ENCODE peak calls at places on chromosomes 1 and 21, in five cellular contexts. One of them, this sample, is unnamed.
A peak's percentile ranks its signal among the peaks of the same experiment; 100 is the strongest.

GRCh38 chr1:47690341-47691244 is 252.7 kb downstream of the FOXD2 start:
- DNase-seq in K562: no peak
- DNase-seq in uterus: no peak
- DNase-seq in cardiac muscle cell: no peak
- DNase-seq in adrenal gland: no peak
- DNase-seq in this sample: no peak

GRCh38 chr1:50822035-50822776 is 137.9 kb downstream of the FAF1 start:
- DNase-seq in adrenal gland: no peak
- DNase-seq in K562: no peak
- DNase-seq in uterus: no peak
- DNase-seq in cardiac muscle cell: no peak
- DNase-seq in this sample: no peak

GRCh38 chr21:16992448-16992847 is 520.4 kb upstream of the CXADR start:
- DNase-seq in adrenal gland: no peak
- DNase-seq in uterus: no peak
- DNase-seq in cardiac muscle cell: no peak
- DNase-seq in K562: no peak
- DNase-seq in this sample: no peak

GRCh38 chr1:115326419-115326818 is 11.6 kb downstream of the NGF start:
- DNase-seq in adrenal gland: no peak
- DNase-seq in cardiac muscle cell: no peak
- DNase-seq in uterus: no peak
- DNase-seq in K562: no peak
- DNase-seq in this sample: no peak

GRCh38 chr1:67945733-67946374 is 104.6 kb downstream of the DIRAS3 start:
- DNase-seq in uterus: no peak
- DNase-seq in cardiac muscle cell: peak; percentile 87
- DNase-seq in K562: no peak
- DNase-seq in adrenal gland: no peak
- DNase-seq in this sample: peak; percentile 27

GRCh38 chr1:84436907-84437667 is 38.8 kb downstream of the DNASE2B start:
- DNase-seq in uterus: no peak
- DNase-seq in adrenal gland: no peak
- DNase-seq in cardiac muscle cell: no peak
- DNase-seq in K562: no peak
- DNase-seq in this sample: no peak

GRCh38 chr1:94191216-94191615 is 46.2 kb downstream of the ARHGAP29 start:
- DNase-seq in cardiac muscle cell: no peak
- DNase-seq in K562: no peak
- DNase-seq in uterus: no peak
- DNase-seq in adrenal gland: no peak
- DNase-seq in this sample: no peak

GRCh38 chr1:207424570-207425131 is 29.5 kb upstream of the CR2 start:
- DNase-seq in adrenal gland: no peak
- DNase-seq in cardiac muscle cell: no peak
- DNase-seq in K562: peak; percentile 40
- DNase-seq in uterus: no peak
- DNase-seq in this sample: no peak

GRCh38 chr21:29849735-29850176 is 90.0 kb downstream of the GRIK1 start:
- DNase-seq in K562: peak; percentile 88
- DNase-seq in cardiac muscle cell: peak; percentile 74
- DNase-seq in uterus: no peak
- DNase-seq in adrenal gland: peak; percentile 63
- DNase-seq in this sample: peak; percentile 37

GRCh38 chr1:5599541-5599940 is 392.7 kb downstream of the NPHP4 start:
- DNase-seq in uterus: no peak
- DNase-seq in cardiac muscle cell: no peak
- DNase-seq in K562: no peak
- DNase-seq in adrenal gland: no peak
- DNase-seq in this sample: no peak

GRCh38 chr1:167454929-167455785 is 63.2 kb downstream of the CD247 start:
- DNase-seq in K562: peak; percentile 75
- DNase-seq in cardiac muscle cell: peak; percentile 61
- DNase-seq in uterus: peak; percentile 41
- DNase-seq in adrenal gland: peak; percentile 74
- DNase-seq in this sample: peak; percentile 86

GRCh38 chr1:42195841-42196240 is 31.3 kb upstream of the GUCA2A start:
- DNase-seq in K562: no peak
- DNase-seq in adrenal gland: no peak
- DNase-seq in uterus: no peak
- DNase-seq in cardiac muscle cell: no peak
- DNase-seq in this sample: no peak

GRCh38 chr1:7478797-7479499 is 292.1 kb upstream of the VAMP3 start:
- DNase-seq in K562: no peak
- DNase-seq in uterus: no peak
- DNase-seq in cardiac muscle cell: no peak
- DNase-seq in adrenal gland: peak; percentile 74
- DNase-seq in this sample: peak; percentile 90

GRCh38 chr1:3746784-3747521 is 5.3 kb upstream of the CCDC27 start:
- DNase-seq in adrenal gland: peak; percentile 88
- DNase-seq in K562: peak; percentile 95
- DNase-seq in cardiac muscle cell: peak; percentile 90
- DNase-seq in uterus: peak; percentile 79
- DNase-seq in this sample: peak; percentile 97

GRCh38 chr1:1225238-1225845 is 6.5 kb downstream of the SDF4 start:
- DNase-seq in adrenal gland: no peak
- DNase-seq in uterus: no peak
- DNase-seq in cardiac muscle cell: no peak
- DNase-seq in K562: no peak
- DNase-seq in this sample: no peak

GRCh38 chr1:64983110-64983509 is 16.8 kb upstream of the JAK1 start:
- DNase-seq in uterus: no peak
- DNase-seq in adrenal gland: peak; percentile 66
- DNase-seq in cardiac muscle cell: peak; percentile 12
- DNase-seq in K562: no peak
- DNase-seq in this sample: no peak

GRCh38 chr1:76250317-76250716 is 175.8 kb downstream of the ST6GALNAC3 start:
- DNase-seq in adrenal gland: no peak
- DNase-seq in uterus: no peak
- DNase-seq in K562: no peak
- DNase-seq in cardiac muscle cell: no peak
- DNase-seq in this sample: no peak

GRCh38 chr1:178664278-178664677 is 60.8 kb upstream of the RALGPS2 start:
- DNase-seq in uterus: no peak
- DNase-seq in K562: no peak
- DNase-seq in cardiac muscle cell: no peak
- DNase-seq in adrenal gland: no peak
- DNase-seq in this sample: no peak

GRCh38 chr1:178659789-178660208 is 65.2 kb upstream of the RALGPS2 start:
- DNase-seq in K562: no peak
- DNase-seq in adrenal gland: no peak
- DNase-seq in cardiac muscle cell: no peak
- DNase-seq in uterus: no peak
- DNase-seq in this sample: no peak

GRCh38 chr1:178665579-178665978 is 59.5 kb upstream of the RALGPS2 start:
- DNase-seq in K562: no peak
- DNase-seq in cardiac muscle cell: no peak
- DNase-seq in adrenal gland: no peak
- DNase-seq in uterus: no peak
- DNase-seq in this sample: no peak

GRCh38 chr1:178660484-178660883 is 64.6 kb upstream of the RALGPS2 start:
- DNase-seq in cardiac muscle cell: no peak
- DNase-seq in uterus: no peak
- DNase-seq in K562: no peak
- DNase-seq in adrenal gland: no peak
- DNase-seq in this sample: no peak
- H3K4me3 ChIP-seq in cardiac muscle cell: no peak overlapping the region
- H3K4me3 ChIP-seq in uterus: no peak overlapping the region
- H3K4me3 ChIP-seq in K562: no peak overlapping the region
- H3K4me3 ChIP-seq in adrenal gland: no peak overlapping the region
- H3K4me3 ChIP-seq in this sample: no peak overlapping the region

DNA sequence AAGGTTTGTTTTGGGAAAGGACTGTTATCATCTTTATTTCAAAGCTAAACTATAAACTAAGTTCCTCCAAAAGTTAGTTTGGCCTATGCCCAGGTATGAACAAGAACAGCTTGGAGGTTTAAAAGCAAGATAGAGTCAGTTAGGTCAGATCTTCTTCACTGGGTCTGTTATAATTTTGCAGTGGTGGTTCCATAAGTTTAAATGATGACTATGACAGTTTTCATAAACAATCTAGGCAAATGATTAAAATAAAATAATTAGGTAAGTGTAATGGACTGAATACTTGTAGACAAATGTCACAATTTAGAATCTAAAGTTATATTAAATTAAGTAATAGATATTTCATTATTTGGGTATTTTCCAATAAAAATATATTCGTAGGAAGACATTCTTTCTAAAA is 21.4 kb upstream of the PLA2G5 start:
- DNase-seq in cardiac muscle cell: no peak
- DNase-seq in K562: no peak
- DNase-seq in adrenal gland: no peak
- DNase-seq in uterus: no peak
- DNase-seq in this sample: no peak
- H3K9me3 ChIP-seq in cardiac muscle cell: no peaks in the 10 kb centered on the region
- H3K9me3 ChIP-seq in K562: no peaks in the 10 kb centered on the region
- H3K9me3 ChIP-seq in adrenal gland: peaks cover 7% of the 10 kb centered on the region
- H3K9me3 ChIP-seq in uterus: no peaks in the 10 kb centered on the region
- H3K9me3 ChIP-seq in this sample: no peaks in the 10 kb centered on the region

GRCh38 chr1:9294440-9294773 is 1.7 kb downstream of the SPSB1 start:
- DNase-seq in cardiac muscle cell: no peak
- DNase-seq in K562: no peak
- DNase-seq in uterus: peak; percentile 52
- DNase-seq in adrenal gland: no peak
- DNase-seq in this sample: no peak
- H3K4me3 ChIP-seq in cardiac muscle cell: no peak overlapping the region
- H3K4me3 ChIP-seq in K562: no peak overlapping the region
- H3K4me3 ChIP-seq in uterus: peak overlapping the region; percentile 94
- H3K4me3 ChIP-seq in adrenal gland: no peak overlapping the region
- H3K4me3 ChIP-seq in this sample: peak overlapping the region; percentile 99

GRCh38 chr1:164382384-164382783 is 176.6 kb upstream of the PBX1 start:
- DNase-seq in cardiac muscle cell: peak; percentile 94
- DNase-seq in uterus: no peak
- DNase-seq in adrenal gland: no peak
- DNase-seq in K562: no peak
- DNase-seq in this sample: peak; percentile 41
- H3K9me3 ChIP-seq in cardiac muscle cell: no peaks in the 10 kb centered on the region
- H3K9me3 ChIP-seq in uterus: no peaks in the 10 kb centered on the region
- H3K9me3 ChIP-seq in adrenal gland: no peaks in the 10 kb centered on the region
- H3K9me3 ChIP-seq in K562: no peaks in the 10 kb centered on the region
- H3K9me3 ChIP-seq in this sample: no peaks in the 10 kb centered on the region

DNA sequence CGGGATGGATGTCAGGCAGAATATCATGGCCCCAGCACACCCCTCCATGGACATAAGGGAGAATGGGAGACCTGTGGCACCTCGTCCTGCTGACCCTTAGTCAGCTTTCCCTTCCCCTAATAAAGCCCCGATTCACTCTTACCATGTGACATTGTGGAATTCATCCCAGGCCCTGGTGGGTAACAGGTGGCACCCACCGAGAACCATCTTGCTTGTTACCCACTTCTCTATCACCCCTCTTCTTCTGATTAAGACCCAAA is 32.9 kb downstream of the CSMD2 start:
- DNase-seq in K562: no peak
- DNase-seq in cardiac muscle cell: no peak
- DNase-seq in adrenal gland: no peak
- DNase-seq in uterus: no peak
- DNase-seq in this sample: no peak
- H3K4me3 ChIP-seq in K562: no peak overlapping the region
- H3K4me3 ChIP-seq in cardiac muscle cell: no peak overlapping the region
- H3K4me3 ChIP-seq in adrenal gland: no peak overlapping the region
- H3K4me3 ChIP-seq in uterus: no peak overlapping the region
- H3K4me3 ChIP-seq in this sample: no peak overlapping the region

This sample was measured in right cardiac atrium.